ENCODE peak calls at places on chromosome 10, in five cellular contexts. One of them, this sample, is unnamed.
A peak's percentile ranks its signal among the peaks of the same experiment; 100 is the strongest.

GRCh38 chr10:101120884-101121660 is 10.0 kb upstream of the TLX1 start:
- DNase-seq in coronary artery: no peak
- DNase-seq in H7: peak; percentile 68
- DNase-seq in BJ: no peak
- DNase-seq in upper lobe of right lung: no peak
- DNase-seq in this sample: no peak

GRCh38 chr10:101304316-101304715 is 49.6 kb upstream of the BTRC start:
- DNase-seq in coronary artery: no peak
- DNase-seq in H7: no peak
- DNase-seq in BJ: no peak
- DNase-seq in upper lobe of right lung: no peak
- DNase-seq in this sample: no peak

GRCh38 chr10:35640474-35640873 is 1.6 kb downstream of the FZD8 start:
- DNase-seq in coronary artery: no peak
- DNase-seq in H7: peak; percentile 86
- DNase-seq in BJ: no peak
- DNase-seq in upper lobe of right lung: peak; percentile 87
- DNase-seq in this sample: peak; percentile 20

GRCh38 chr10:71761105-71761511 is 12.2 kb downstream of the VSIR start:
- DNase-seq in coronary artery: no peak
- DNase-seq in H7: no peak
- DNase-seq in BJ: no peak
- DNase-seq in upper lobe of right lung: no peak
- DNase-seq in this sample: no peak

GRCh38 chr10:102677736-102678354 is 33.6 kb downstream of the TRIM8 start:
- DNase-seq in coronary artery: no peak
- DNase-seq in H7: peak; percentile 46
- DNase-seq in BJ: no peak
- DNase-seq in upper lobe of right lung: no peak
- DNase-seq in this sample: no peak

GRCh38 chr10:113879691-113880090 is 25.2 kb downstream of the NHLRC2 start:
- DNase-seq in coronary artery: no peak
- DNase-seq in H7: no peak
- DNase-seq in BJ: no peak
- DNase-seq in upper lobe of right lung: no peak
- DNase-seq in this sample: no peak

GRCh38 chr10:74912182-74912581 is 85.8 kb downstream of the KAT6B start:
- DNase-seq in coronary artery: no peak
- DNase-seq in H7: no peak
- DNase-seq in BJ: no peak
- DNase-seq in upper lobe of right lung: no peak
- DNase-seq in this sample: no peak

GRCh38 chr10:36096571-36096970 is 454.5 kb upstream of the FZD8 start:
- DNase-seq in coronary artery: no peak
- DNase-seq in H7: no peak
- DNase-seq in BJ: no peak
- DNase-seq in upper lobe of right lung: no peak
- DNase-seq in this sample: no peak

GRCh38 chr10:88582411-88582805 is 710 bp downstream of the RNLS start:
- DNase-seq in coronary artery: no peak
- DNase-seq in H7: no peak
- DNase-seq in BJ: no peak
- DNase-seq in upper lobe of right lung: no peak
- DNase-seq in this sample: no peak

GRCh38 chr10:69709366-69709941 is 79.4 kb downstream of the FAM241B start:
- DNase-seq in coronary artery: no peak
- DNase-seq in H7: no peak
- DNase-seq in BJ: no peak
- DNase-seq in upper lobe of right lung: no peak
- DNase-seq in this sample: no peak

GRCh38 chr10:89466599-89467035 is 52.2 kb downstream of the IFIT5 start:
- DNase-seq in coronary artery: no peak
- DNase-seq in H7: peak; percentile 22
- DNase-seq in BJ: no peak
- DNase-seq in upper lobe of right lung: no peak
- DNase-seq in this sample: no peak

GRCh38 chr10:35700490-35700887 is 58.4 kb upstream of the FZD8 start:
- DNase-seq in coronary artery: no peak
- DNase-seq in H7: no peak
- DNase-seq in BJ: no peak
- DNase-seq in upper lobe of right lung: no peak
- DNase-seq in this sample: no peak

GRCh38 chr10:120573355-120573754 is 116.3 kb downstream of the PLPP4 start:
- DNase-seq in coronary artery: no peak
- DNase-seq in H7: no peak
- DNase-seq in BJ: no peak
- DNase-seq in upper lobe of right lung: no peak
- DNase-seq in this sample: no peak

GRCh38 chr10:110364531-110364937 is 59.8 kb upstream of the SMNDC1 start:
- DNase-seq in coronary artery: no peak
- DNase-seq in H7: no peak
- DNase-seq in BJ: no peak
- DNase-seq in upper lobe of right lung: no peak
- DNase-seq in this sample: no peak

GRCh38 chr10:8702181-8702580 is 647.7 kb downstream of the GATA3 start:
- DNase-seq in coronary artery: no peak
- DNase-seq in H7: no peak
- DNase-seq in BJ: no peak
- DNase-seq in upper lobe of right lung: no peak
- DNase-seq in this sample: no peak

GRCh38 chr10:86868353-86868752 is 89.1 kb downstream of the MMRN2 start:
- DNase-seq in coronary artery: no peak
- DNase-seq in H7: peak; percentile 65
- DNase-seq in BJ: no peak
- DNase-seq in upper lobe of right lung: no peak
- DNase-seq in this sample: no peak

GRCh38 chr10:118621304-118621942 is 26.0 kb upstream of the PRLHR start:
- DNase-seq in coronary artery: no peak
- DNase-seq in H7: no peak
- DNase-seq in BJ: no peak
- DNase-seq in upper lobe of right lung: no peak
- DNase-seq in this sample: no peak

GRCh38 chr10:36173364-36173763 is 531.3 kb upstream of the FZD8 start:
- DNase-seq in coronary artery: no peak
- DNase-seq in H7: no peak
- DNase-seq in BJ: no peak
- DNase-seq in upper lobe of right lung: no peak
- DNase-seq in this sample: no peak

GRCh38 chr10:120833222-120833928 is 17.8 kb upstream of the WDR11 start:
- DNase-seq in coronary artery: no peak
- DNase-seq in H7: no peak
- DNase-seq in BJ: no peak
- DNase-seq in upper lobe of right lung: no peak
- DNase-seq in this sample: no peak

GRCh38 chr10:31424473-31424872 is 105.5 kb downstream of the ZEB1 start:
- DNase-seq in coronary artery: no peak
- DNase-seq in H7: no peak
- DNase-seq in BJ: no peak
- DNase-seq in upper lobe of right lung: no peak
- DNase-seq in this sample: no peak

GRCh38 chr10:36023939-36024338 is 381.8 kb upstream of the FZD8 start:
- DNase-seq in coronary artery: no peak
- DNase-seq in H7: no peak
- DNase-seq in BJ: peak; percentile 41
- DNase-seq in upper lobe of right lung: no peak
- DNase-seq in this sample: peak; percentile 26

GRCh38 chr10:62527019-62527827 is 153.1 kb downstream of the ZNF365 start:
- DNase-seq in coronary artery: no peak
- DNase-seq in H7: no peak
- DNase-seq in BJ: no peak
- DNase-seq in upper lobe of right lung: no peak
- DNase-seq in this sample: no peak

GRCh38 chr10:104574470-104575213 is 66.4 kb upstream of the SORCS3 start:
- DNase-seq in coronary artery: no peak
- DNase-seq in H7: no peak
- DNase-seq in BJ: no peak
- DNase-seq in upper lobe of right lung: no peak
- DNase-seq in this sample: no peak

GRCh38 chr10:79202188-79203013 is 133.6 kb downstream of the ZMIZ1 start:
- DNase-seq in coronary artery: no peak
- DNase-seq in H7: peak; percentile 88
- DNase-seq in BJ: no peak
- DNase-seq in upper lobe of right lung: peak; percentile 79
- DNase-seq in this sample: no peak

GRCh38 chr10:130246113-130246512 is 109.9 kb downstream of the GLRX3 start:
- DNase-seq in coronary artery: peak; percentile 21
- DNase-seq in H7: no peak
- DNase-seq in BJ: no peak
- DNase-seq in upper lobe of right lung: no peak
- DNase-seq in this sample: no peak

GRCh38 chr10:70779685-70780369 is 5.3 kb downstream of the TBATA start:
- DNase-seq in coronary artery: peak; percentile 41
- DNase-seq in H7: peak; percentile 13
- DNase-seq in BJ: no peak
- DNase-seq in upper lobe of right lung: no peak
- DNase-seq in this sample: no peak

GRCh38 chr10:132385721-132386418 is 11.1 kb upstream of the PWWP2B start:
- DNase-seq in coronary artery: no peak
- DNase-seq in H7: peak; percentile 46
- DNase-seq in BJ: no peak
- DNase-seq in upper lobe of right lung: peak; percentile 56
- DNase-seq in this sample: no peak

GRCh38 chr10:53476650-53477312 is 704.2 kb upstream of the MBL2 start:
- DNase-seq in coronary artery: no peak
- DNase-seq in H7: no peak
- DNase-seq in BJ: no peak
- DNase-seq in upper lobe of right lung: no peak
- DNase-seq in this sample: no peak

GRCh38 chr10:14543048-14543903 is 212.6 kb upstream of the FRMD4A start:
- DNase-seq in coronary artery: no peak
- DNase-seq in H7: no peak
- DNase-seq in BJ: no peak
- DNase-seq in upper lobe of right lung: peak; percentile 75
- DNase-seq in this sample: no peak

GRCh38 chr10:21617267-21617666 is 83.2 kb downstream of the MLLT10 start:
- DNase-seq in coronary artery: no peak
- DNase-seq in H7: no peak
- DNase-seq in BJ: no peak
- DNase-seq in upper lobe of right lung: no peak
- DNase-seq in this sample: no peak

GRCh38 chr10:25725917-25726716 is 207.9 kb upstream of the MYO3A start:
- DNase-seq in coronary artery: no peak
- DNase-seq in H7: peak; percentile 28
- DNase-seq in BJ: no peak
- DNase-seq in upper lobe of right lung: no peak
- DNase-seq in this sample: no peak

DNA sequence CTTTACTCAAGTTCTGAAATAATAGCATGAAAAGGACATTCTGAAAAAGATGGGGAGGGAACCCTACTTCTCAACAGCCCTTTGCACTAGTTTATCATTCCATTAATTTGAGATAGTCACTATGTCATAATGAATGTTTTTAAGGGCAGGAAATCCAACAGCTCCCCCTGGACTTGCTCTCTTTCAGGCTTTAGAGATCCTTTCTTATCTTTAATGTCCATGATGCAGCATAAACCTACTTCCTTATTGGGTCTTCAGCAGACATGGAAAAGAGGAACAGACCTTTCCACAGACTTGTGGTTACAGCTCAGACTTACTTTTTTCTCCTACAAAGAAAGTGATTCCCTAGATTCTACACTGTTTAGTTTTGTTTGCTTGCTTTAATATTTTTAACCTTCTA is 87.3 kb downstream of the IDE start:
- DNase-seq in coronary artery: no peak
- DNase-seq in H7: no peak
- DNase-seq in BJ: no peak
- DNase-seq in upper lobe of right lung: no peak
- DNase-seq in this sample: no peak
- H3K4me3 ChIP-seq in coronary artery: no peak overlapping the region
- H3K4me3 ChIP-seq in H7: no peak overlapping the region
- H3K4me3 ChIP-seq in BJ: no peak overlapping the region
- H3K4me3 ChIP-seq in upper lobe of right lung: no peak overlapping the region
- H3K4me3 ChIP-seq in this sample: no peak overlapping the region

DNA sequence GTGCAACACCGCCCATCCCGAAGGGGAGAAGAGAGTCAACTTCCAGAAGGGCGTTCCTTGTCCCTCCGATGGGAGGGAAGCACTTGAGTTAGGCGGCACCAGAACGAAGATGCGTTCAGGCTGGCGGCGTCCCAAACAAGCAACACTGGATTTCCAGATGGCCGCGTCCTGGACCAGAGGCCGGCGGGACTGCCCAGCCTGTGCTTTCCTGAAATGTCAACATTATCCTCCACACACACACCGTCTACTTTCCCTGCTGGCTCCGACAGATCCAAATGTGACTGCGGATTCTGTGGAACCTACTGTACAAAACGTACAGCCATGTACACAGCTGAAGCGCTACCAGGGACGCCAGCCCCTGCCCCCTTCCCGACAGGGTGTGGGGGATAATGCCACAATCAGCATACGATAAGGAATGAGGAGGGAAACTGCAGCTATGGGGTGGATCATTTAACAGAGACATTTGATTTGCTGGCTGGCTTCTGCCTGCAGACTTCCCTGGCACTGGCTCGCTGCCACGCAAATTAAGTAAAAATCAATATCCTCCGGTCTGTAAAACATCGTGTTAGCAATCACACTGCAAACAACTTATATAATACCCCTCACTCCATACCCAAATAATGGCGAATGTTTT is 82.1 kb downstream of the ZRANB1 start:
- DNase-seq in coronary artery: no peak
- DNase-seq in H7: no peak
- DNase-seq in BJ: no peak
- DNase-seq in upper lobe of right lung: peak; percentile 67
- DNase-seq in this sample: no peak
- H3K4me3 ChIP-seq in coronary artery: peak overlapping the region; percentile 57
- H3K4me3 ChIP-seq in H7: no peak overlapping the region
- H3K4me3 ChIP-seq in BJ: no peak overlapping the region
- H3K4me3 ChIP-seq in upper lobe of right lung: no peak overlapping the region
- H3K4me3 ChIP-seq in this sample: no peak overlapping the region

GRCh38 chr10:12367272-12367671 is 17.9 kb downstream of the CAMK1D start:
- DNase-seq in coronary artery: no peak
- DNase-seq in H7: no peak
- DNase-seq in BJ: no peak
- DNase-seq in upper lobe of right lung: no peak
- DNase-seq in this sample: no peak
- H3K4me3 ChIP-seq in coronary artery: no peak overlapping the region
- H3K4me3 ChIP-seq in H7: no peak overlapping the region
- H3K4me3 ChIP-seq in BJ: no peak overlapping the region
- H3K4me3 ChIP-seq in upper lobe of right lung: no peak overlapping the region
- H3K4me3 ChIP-seq in this sample: no peak overlapping the region

GRCh38 chr10:13161267-13162012 is at the start of gene MCM10:
- DNase-seq in coronary artery: peak; percentile 99
- DNase-seq in H7: peak; percentile 97
- DNase-seq in BJ: peak; percentile 96
- DNase-seq in upper lobe of right lung: peak; percentile 97
- DNase-seq in this sample: peak; percentile 99

GRCh38 chr10:13165177-13165576 is 3.8 kb downstream of the MCM10 start:
- DNase-seq in coronary artery: no peak
- DNase-seq in H7: no peak
- DNase-seq in BJ: no peak
- DNase-seq in upper lobe of right lung: no peak
- DNase-seq in this sample: no peak

GRCh38 chr10:13160934-13161266 is 458 bp upstream of the MCM10 start:
- DNase-seq in coronary artery: no peak
- DNase-seq in H7: no peak
- DNase-seq in BJ: no peak
- DNase-seq in upper lobe of right lung: no peak
- DNase-seq in this sample: no peak

GRCh38 chr10:13163859-13164258 is 2.5 kb downstream of the MCM10 start:
- DNase-seq in coronary artery: no peak
- DNase-seq in H7: no peak
- DNase-seq in BJ: no peak
- DNase-seq in upper lobe of right lung: no peak
- DNase-seq in this sample: no peak

GRCh38 chr10:13162013-13162364 is 631 bp downstream of the MCM10 start:
- DNase-seq in coronary artery: no peak
- DNase-seq in H7: peak; percentile 56
- DNase-seq in BJ: no peak
- DNase-seq in upper lobe of right lung: no peak
- DNase-seq in this sample: no peak
- H3K4me3 ChIP-seq in coronary artery: no peak overlapping the region
- H3K4me3 ChIP-seq in H7: peak overlapping the region; percentile 83
- H3K4me3 ChIP-seq in BJ: peak overlapping the region; percentile 69
- H3K4me3 ChIP-seq in upper lobe of right lung: peak overlapping the region; percentile 53
- H3K4me3 ChIP-seq in this sample: peak overlapping the region; percentile 67